ENCODE peak calls at places on chromosomes 6 and 20, in nine cellular contexts. G is AG10803, U is HFFc6, W is BJ, X is lung, L is fibroblast of lung, P is A549, Y is nephron progenitor cell, V is mucosa of descending colon. Z is an unnamed sample.

GRCh38 chr20:43938017-43938655 is 23.5 kb downstream of the TOX2 start:
- DNase-seq in X (no peak), Y (no peak), U (no peak), W (no peak), P (no peak), L (no peak), V (peak), G (peak), Z (no peak)

GRCh38 chr6:136647363-136647763 is 97.1 kb upstream of the MAP7 start:
- DNase-seq in P (no peak), G (peak), X (no peak), Y (no peak), U (no peak), L (peak), W (no peak), V (no peak), Z (no peak)

GRCh38 chr6:89605861-89606260 is 32.7 kb downstream of the LYRM2 start:
- DNase-seq in U (no peak), W (no peak), G (no peak), Y (no peak), L (no peak), X (no peak), P (no peak), V (no peak), Z (no peak)

GRCh38 chr6:107801195-107801594 is 22.9 kb downstream of the SCML4 start:
- DNase-seq in W (no peak), V (no peak), P (no peak), Y (no peak), G (no peak), X (no peak), L (no peak), U (no peak), Z (no peak)

GRCh38 chr20:36463212-36464061 is 77.9 kb upstream of the MYL9 start:
- DNase-seq in Y (no peak), V (no peak), W (no peak), G (no peak), U (no peak), X (no peak), L (no peak), P (no peak), Z (no peak)

GRCh38 chr6:55668625-55669024 is 89.6 kb upstream of the HMGCLL1 start:
- DNase-seq in W (no peak), L (peak), Y (no peak), V (no peak), U (no peak), X (no peak), G (no peak), P (no peak), Z (no peak)

GRCh38 chr20:20295621-20296498 is 72.0 kb upstream of the INSM1 start:
- DNase-seq in G (no peak), W (no peak), P (no peak), V (no peak), Y (no peak), L (no peak), X (no peak), U (no peak), Z (no peak)

GRCh38 chr6:146968041-146968760 is 236.0 kb upstream of the STXBP5 start:
- DNase-seq in V (no peak), P (peak), Y (no peak), X (no peak), L (peak), G (peak), U (peak), W (peak), Z (no peak)

GRCh38 chr6:124193132-124193531 is 389.5 kb downstream of the NKAIN2 start:
- DNase-seq in U (no peak), Y (no peak), L (no peak), G (no peak), V (no peak), P (no peak), X (no peak), W (no peak), Z (no peak)

GRCh38 chr6:167079853-167080297 is 43.0 kb upstream of the CCR6 start:
- DNase-seq in U (no peak), P (no peak), X (no peak), G (no peak), W (no peak), V (no peak), L (no peak), Y (no peak), Z (no peak)

GRCh38 chr6:3214898-3215297 is 12.6 kb downstream of the TUBB2B start:
- DNase-seq in L (peak), W (no peak), X (no peak), P (no peak), Y (no peak), V (no peak), G (no peak), U (no peak), Z (no peak)

GRCh38 chr6:3210024-3210610 is 17.3 kb downstream of the TUBB2B start:
- DNase-seq in L (no peak), W (no peak), G (no peak), P (no peak), V (no peak), X (no peak), U (no peak), Y (no peak), Z (no peak)

GRCh38 chr6:3213334-3213695 is 14.1 kb downstream of the TUBB2B start:
- DNase-seq in V (no peak), X (no peak), P (no peak), U (no peak), W (no peak), Y (no peak), G (peak), L (no peak), Z (no peak)

GRCh38 chr6:3211681-3212080 is 15.8 kb downstream of the TUBB2B start:
- DNase-seq in L (no peak), Y (no peak), U (no peak), V (no peak), X (no peak), G (peak), P (no peak), W (no peak), Z (no peak)

GRCh38 chr6:3212261-3212660 is 15.2 kb downstream of the TUBB2B start:
- DNase-seq in P (no peak), V (no peak), W (no peak), X (no peak), Y (no peak), L (no peak), U (no peak), G (no peak), Z (no peak)
- TF ChIP-seq CTCF in P (no peak), V (no peak), W (no peak), X (no peak), Y (no peak), L (no peak), U (no peak), G (no peak), Z (no peak)

DNA sequence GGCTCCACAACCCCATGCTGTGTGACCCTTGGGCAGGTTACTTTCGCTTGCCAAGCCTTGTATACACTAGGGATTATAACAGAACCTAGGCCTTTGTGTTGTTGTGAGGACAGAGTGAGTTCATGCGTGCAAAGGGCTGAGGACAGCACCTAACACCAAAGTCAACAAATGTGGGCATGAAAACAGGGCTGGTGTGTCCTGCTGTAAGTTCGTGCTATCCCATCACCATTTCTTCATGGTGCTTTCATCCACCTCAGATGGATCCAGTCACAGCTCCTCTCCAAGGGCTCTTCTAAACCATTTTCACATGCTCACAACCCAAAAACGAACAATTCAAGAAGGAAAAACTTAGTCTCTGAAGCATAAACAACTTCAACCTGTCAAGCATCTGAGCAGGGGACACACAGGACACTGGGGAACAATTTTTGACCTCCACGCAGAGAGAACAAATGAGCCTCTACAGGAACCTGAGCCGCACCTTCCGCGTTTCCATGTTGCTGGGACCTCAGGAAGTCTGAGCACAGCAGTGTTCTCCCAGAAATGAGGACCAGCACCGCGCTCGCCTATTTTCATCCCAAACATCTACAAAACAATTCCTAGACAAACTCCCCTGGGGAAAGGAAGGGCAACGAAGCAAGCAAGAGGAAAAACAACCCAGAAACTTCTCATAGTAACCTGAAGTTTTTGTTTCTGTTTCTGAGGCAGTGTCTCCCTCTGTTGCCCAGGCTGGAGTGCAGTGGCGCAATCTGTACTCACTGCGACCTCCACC is 3.1 kb downstream of the LRP11 start:
- DNase-seq in X (no peak), P (no peak), V (no peak), L (no peak), G (no peak), Y (no peak), W (no peak), U (no peak), Z (peak)
- TF ChIP-seq CTCF in X (no peak), P (peak), V (no peak), L (peak), G (no peak), Y (no peak), W (no peak), U (no peak), Z (no peak)

GRCh38 chr20:34475979-34476736 is 40.1 kb upstream of the DYNLRB1 start:
- DNase-seq in G (peak), Y (peak), U (no peak), P (peak), W (no peak), L (peak), V (peak), X (peak), Z (peak)

GRCh38 chr20:34472246-34472925 is 43.8 kb upstream of the DYNLRB1 start:
- DNase-seq in P (no peak), X (no peak), U (peak), G (peak), Y (no peak), W (peak), L (peak), V (no peak), Z (no peak)

GRCh38 chr20:34468956-34469355 is 47.3 kb upstream of the DYNLRB1 start:
- DNase-seq in L (no peak), G (no peak), P (no peak), Y (no peak), W (no peak), X (no peak), V (no peak), U (no peak), Z (no peak)

DNA sequence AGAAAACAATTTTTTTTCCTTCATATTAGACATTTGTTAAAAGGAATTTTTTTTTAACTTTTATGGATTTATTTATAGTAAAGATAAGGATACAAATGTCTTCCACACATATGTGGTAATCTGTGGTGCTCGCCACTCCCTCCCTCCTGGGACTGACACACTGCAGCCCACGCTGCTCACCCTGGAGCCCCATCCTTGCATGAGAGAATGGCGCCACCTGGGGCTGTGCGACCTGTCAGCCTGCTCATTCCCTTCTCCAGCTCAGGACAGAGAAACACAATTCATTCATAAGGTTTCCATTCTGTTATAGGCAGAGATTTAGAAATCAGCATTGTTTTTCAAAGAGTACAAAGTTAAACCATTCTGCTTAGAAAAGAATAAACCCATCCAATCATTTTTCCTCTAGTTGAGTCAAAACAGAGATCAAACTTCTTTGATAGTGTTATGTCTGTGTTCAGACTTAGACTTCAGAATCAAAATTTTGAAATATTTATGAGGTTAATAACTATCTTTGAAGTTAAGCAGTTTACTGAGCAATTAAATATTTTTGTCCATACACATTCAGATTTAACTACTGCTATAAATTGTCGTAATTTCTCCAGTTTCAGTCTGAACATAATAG is 42.8 kb upstream of the DYNLRB1 start:
- DNase-seq in P (peak), W (no peak), G (peak), L (peak), Y (peak), U (peak), V (no peak), X (no peak), Z (peak)
- TF ChIP-seq CTCF in P (peak), W (peak), G (peak), L (peak), Y (peak), U (peak), V (no peak), X (no peak), Z (peak)

GRCh38 chr6:64522859-64523258 is 887.3 kb downstream of the PHF3 start:
- DNase-seq in X (no peak), W (no peak), V (no peak), G (no peak), U (no peak), L (no peak), Y (no peak), P (no peak), Z (no peak)
- TF ChIP-seq CTCF in X (no peak), W (no peak), V (no peak), G (no peak), U (no peak), L (no peak), Y (no peak), P (no peak), Z (no peak)

GRCh38 chr6:18265099-18265372 is 706 bp upstream of the DEK start:
- DNase-seq in V (no peak), X (no peak), U (no peak), L (no peak), W (no peak), G (no peak), P (no peak), Y (no peak), Z (no peak)

GRCh38 chr6:18262812-18263560 is 1.3 kb downstream of the DEK start:
- DNase-seq in W (no peak), Y (no peak), X (no peak), L (no peak), U (no peak), G (no peak), V (no peak), P (peak), Z (no peak)

GRCh38 chr6:18263561-18264337 is 581 bp downstream of the DEK start:
- DNase-seq in P (peak), U (no peak), Y (peak), W (no peak), G (no peak), X (peak), V (peak), L (peak), Z (peak)

GRCh38 chr6:18265787-18266523 is 1.6 kb upstream of the DEK start:
- DNase-seq in V (no peak), X (no peak), L (no peak), P (no peak), Y (no peak), W (no peak), G (no peak), U (no peak), Z (no peak)

DNA sequence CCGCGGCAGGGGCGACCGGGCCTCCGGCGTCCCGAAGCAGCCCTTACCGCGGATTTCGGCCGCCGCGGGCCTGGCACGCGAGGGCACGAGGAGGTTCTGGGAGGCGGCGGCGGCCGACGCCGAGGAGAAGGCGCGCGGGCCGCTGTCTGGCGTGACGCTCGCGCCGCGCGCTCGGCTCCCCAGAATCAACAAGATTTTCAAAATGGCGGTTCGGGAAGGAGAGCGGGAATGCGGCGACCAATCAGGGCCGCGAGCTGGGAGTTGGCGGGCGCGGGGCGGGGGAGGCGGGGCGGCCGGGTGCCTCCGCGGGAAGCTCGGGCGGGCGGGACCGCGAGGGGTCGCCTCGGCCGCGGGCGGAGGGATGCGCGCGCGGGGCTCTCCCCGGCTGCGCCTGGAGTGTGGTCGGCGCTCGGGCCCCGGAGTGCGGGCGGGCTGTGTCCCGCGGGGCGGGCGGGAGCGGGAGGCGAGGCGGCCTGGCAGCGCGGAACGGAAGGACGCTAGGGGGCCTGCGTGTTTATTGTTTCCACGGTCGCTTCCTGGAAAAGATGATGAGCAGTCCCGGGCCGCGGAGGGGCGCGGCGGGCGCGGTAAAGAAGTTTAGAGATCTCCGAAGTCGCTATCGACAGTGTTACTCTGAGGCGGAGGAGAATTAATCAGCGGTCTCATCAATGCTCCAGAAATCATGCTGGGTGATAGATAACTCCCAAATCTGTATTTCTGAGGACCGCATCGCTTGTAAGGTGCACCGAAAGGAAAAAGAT is at the start of gene DEK:
- DNase-seq in V (peak), L (peak), X (peak), Y (peak), G (peak), P (peak), W (no peak), U (peak), Z (peak)
- TF ChIP-seq CTCF in V (peak), L (peak), X (peak), Y (peak), G (peak), P (peak), W (peak), U (peak), Z (no peak)

GRCh38 chr20:16030253-16030652 is 543.0 kb downstream of the KIF16B start:
- DNase-seq in L (no peak), W (no peak), U (no peak), Y (no peak), P (no peak), V (no peak), X (no peak), G (no peak), Z (no peak)

GRCh38 chr20:16028923-16029322 is 544.3 kb downstream of the KIF16B start:
- DNase-seq in L (no peak), Y (no peak), U (no peak), V (no peak), W (no peak), G (no peak), X (no peak), P (no peak), Z (no peak)

GRCh38 chr20:16025084-16025483 is 548.2 kb downstream of the KIF16B start:
- DNase-seq in G (no peak), X (no peak), U (no peak), Y (no peak), V (no peak), L (no peak), W (no peak), P (no peak), Z (no peak)

DNA sequence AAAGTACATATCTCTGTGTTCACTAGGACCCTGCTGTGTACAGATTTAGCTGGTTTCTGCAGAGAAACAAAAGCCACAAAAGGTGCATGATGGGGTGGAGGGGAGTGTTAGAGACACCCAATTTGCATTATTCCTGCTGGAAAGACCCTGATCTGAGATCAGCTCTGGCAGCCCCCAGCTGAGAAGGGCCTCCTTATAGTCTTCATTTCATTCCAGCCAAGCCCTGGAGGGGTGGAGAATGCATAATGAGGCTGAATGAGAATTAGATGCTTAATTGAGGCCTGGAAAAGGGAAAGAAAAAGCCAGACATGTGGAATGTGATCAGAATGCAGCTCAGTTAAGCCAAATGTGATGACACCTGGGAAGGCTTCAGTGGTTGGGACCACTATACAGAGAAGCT is 545.5 kb downstream of the KIF16B start:
- DNase-seq in W (no peak), V (no peak), X (no peak), U (no peak), P (no peak), G (no peak), Y (no peak), L (no peak), Z (no peak)
- TF ChIP-seq CTCF in W (no peak), V (no peak), X (no peak), U (no peak), P (no peak), G (no peak), Y (no peak), L (no peak), Z (no peak)

GRCh38 chr6:104630955-104631354 is 228.8 kb downstream of the HACE1 start:
- DNase-seq in U (no peak), P (no peak), W (no peak), X (no peak), Y (no peak), G (no peak), L (no peak), V (no peak), Z (no peak)

GRCh38 chr6:104633125-104633524 is 226.6 kb downstream of the HACE1 start:
- DNase-seq in G (peak), U (no peak), P (no peak), V (no peak), X (no peak), L (peak), Y (no peak), W (no peak), Z (no peak)

GRCh38 chr6:104629826-104630225 is 229.9 kb downstream of the HACE1 start:
- DNase-seq in X (no peak), Y (no peak), G (no peak), L (no peak), V (no peak), P (no peak), W (no peak), U (no peak), Z (no peak)

GRCh38 chr6:104630522-104630921 is 229.2 kb downstream of the HACE1 start:
- DNase-seq in P (no peak), V (no peak), G (no peak), L (no peak), Y (no peak), W (no peak), U (no peak), X (no peak), Z (no peak)

DNA sequence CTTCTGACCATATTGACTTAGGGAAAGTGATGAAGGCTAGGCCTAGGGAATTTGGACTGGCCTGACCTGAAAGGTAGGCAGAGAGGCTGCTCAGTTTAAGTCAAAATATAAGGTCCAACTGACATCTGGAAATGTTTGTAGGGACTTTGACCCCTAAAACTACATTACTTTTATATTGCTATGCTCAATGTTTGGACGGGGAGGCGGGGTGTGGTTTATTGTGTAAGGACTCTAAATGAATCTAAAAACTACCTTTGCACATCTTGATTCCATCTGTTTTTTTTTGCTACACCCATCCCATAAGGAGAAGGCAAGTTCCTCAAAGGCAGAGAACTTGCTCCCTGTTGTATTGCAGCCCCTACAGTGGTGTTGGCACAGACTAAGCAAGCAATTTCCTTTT is 227.2 kb downstream of the HACE1 start:
- DNase-seq in P (no peak), W (no peak), U (no peak), Y (no peak), X (no peak), G (no peak), V (peak), L (no peak), Z (no peak)
- TF ChIP-seq CTCF in P (no peak), W (no peak), U (no peak), Y (no peak), X (no peak), G (no peak), V (no peak), L (no peak), Z (no peak)

GRCh38 chr20:17654649-17655285 is 27.3 kb downstream of the RRBP1 start:
- DNase-seq in G (no peak), U (no peak), X (no peak), Y (peak), V (no peak), L (peak), W (no peak), P (peak), Z (peak)
- TF ChIP-seq CTCF in G (peak), U (peak), X (peak), Y (peak), V (peak), L (peak), W (peak), P (peak), Z (no peak)

GRCh38 chr20:15848126-15848525 is 725.1 kb downstream of the KIF16B start:
- DNase-seq in P (no peak), G (no peak), L (no peak), Y (no peak), X (no peak), U (no peak), V (no peak), W (no peak), Z (no peak)
- TF ChIP-seq CTCF in P (no peak), G (no peak), L (no peak), Y (no peak), X (no peak), U (no peak), V (no peak), W (no peak), Z (no peak)

GRCh38 chr6:53679446-53679933 is 13.9 kb upstream of the KLHL31 start:
- DNase-seq in L (peak), V (no peak), X (no peak), G (peak), Y (no peak), P (peak), W (no peak), U (peak), Z (peak)
- TF ChIP-seq CTCF in L (peak), V (no peak), X (no peak), G (peak), Y (peak), P (peak), W (peak), U (peak), Z (peak)